ENCODE peak calls at places on chromosomes 5 and 9, in eight cellular contexts. D is foreskin keratinocyte, J is psoas muscle, R is brain microvascular endothelial cell, I is A549, P is HepG2, G is omental fat pad, S is progenitor cell of endocrine pancreas. K is an unnamed sample.

GRCh38 chr9:90020277-90020871 is 415.6 kb downstream of the GADD45G start:
- DNase-seq in P (no peak), G (no peak), J (no peak), D (peak), S (no peak), R (no peak), I (no peak), K (no peak)

GRCh38 chr5:112800901-112801300 is 60.2 kb upstream of the SRP19 start:
- DNase-seq in R (no peak), J (no peak), S (no peak), I (no peak), P (no peak), D (no peak), G (no peak), K (no peak)

GRCh38 chr5:124342027-124342471 is 404.4 kb downstream of the ZNF608 start:
- DNase-seq in G (no peak), I (no peak), P (no peak), S (no peak), R (peak), D (no peak), J (peak), K (no peak)

GRCh38 chr5:137470111-137470920 is 28.8 kb downstream of the SPOCK1 start:
- DNase-seq in S (no peak), D (peak), I (peak), R (peak), J (peak), P (no peak), G (no peak), K (no peak)

GRCh38 chr5:112146323-112146848 is 272.7 kb downstream of the EPB41L4A start:
- DNase-seq in P (no peak), S (no peak), J (peak), D (peak), I (no peak), G (no peak), R (peak), K (no peak)

GRCh38 chr9:106400950-106401349 is 462.0 kb upstream of the ZNF462 start:
- DNase-seq in S (no peak), I (no peak), D (no peak), J (no peak), P (peak), G (no peak), R (no peak), K (no peak)

GRCh38 chr9:36268007-36268427 is 9.8 kb upstream of the GNE start:
- DNase-seq in P (no peak), I (no peak), J (no peak), G (no peak), D (peak), S (no peak), R (peak), K (no peak)

GRCh38 chr5:88829773-88830172 is 53.2 kb downstream of the MEF2C start:
- DNase-seq in P (no peak), R (no peak), J (no peak), S (no peak), I (no peak), G (no peak), D (no peak), K (no peak)

GRCh38 chr5:10103098-10103497 is 146.6 kb downstream of the ATPSCKMT start:
- DNase-seq in S (no peak), I (no peak), D (no peak), R (no peak), P (no peak), J (no peak), G (no peak), K (no peak)

GRCh38 chr9:94656190-94656589 is 16.9 kb upstream of the FBP1 start:
- DNase-seq in D (no peak), J (no peak), R (no peak), G (no peak), I (no peak), P (no peak), S (no peak), K (no peak)

GRCh38 chr9:97557606-97558095 is 56.2 kb downstream of the TMOD1 start:
- DNase-seq in R (no peak), P (no peak), I (no peak), S (no peak), D (no peak), J (peak), G (no peak), K (no peak)

GRCh38 chr9:95980262-95981125 is 105.0 kb downstream of the ERCC6L2 start:
- DNase-seq in G (no peak), R (no peak), S (no peak), P (no peak), D (no peak), J (no peak), I (no peak), K (no peak)

GRCh38 chr9:134617246-134617645 is 24.4 kb upstream of the COL5A1 start:
- DNase-seq in G (no peak), P (no peak), I (no peak), S (no peak), D (no peak), J (no peak), R (no peak), K (no peak)

GRCh38 chr5:137629646-137630045 is 106.2 kb downstream of the KLHL3 start:
- DNase-seq in G (no peak), P (peak), D (peak), S (no peak), R (peak), J (no peak), I (peak), K (no peak)

GRCh38 chr5:159102294-159102934 is 2.7 kb upstream of the EBF1 start:
- DNase-seq in I (no peak), P (no peak), R (no peak), J (no peak), S (no peak), G (no peak), D (no peak), K (no peak)

GRCh38 chr9:107016383-107016782 is 153.4 kb downstream of the ZNF462 start:
- DNase-seq in S (no peak), D (peak), J (no peak), P (no peak), G (no peak), R (no peak), I (no peak), K (no peak)

GRCh38 chr5:113678924-113679575 is 165.6 kb downstream of the YTHDC2 start:
- DNase-seq in I (peak), D (peak), S (peak), G (no peak), R (peak), P (peak), J (no peak), K (no peak)

GRCh38 chr9:136312436-136312835 is 8.5 kb upstream of the CCDC187 start:
- DNase-seq in S (no peak), R (no peak), P (no peak), I (peak), J (no peak), G (no peak), D (no peak), K (no peak)

GRCh38 chr5:51961154-51961562 is 577.9 kb downstream of the ISL1 start:
- DNase-seq in P (no peak), R (no peak), I (no peak), G (no peak), J (no peak), D (no peak), S (no peak), K (no peak)

DNA sequence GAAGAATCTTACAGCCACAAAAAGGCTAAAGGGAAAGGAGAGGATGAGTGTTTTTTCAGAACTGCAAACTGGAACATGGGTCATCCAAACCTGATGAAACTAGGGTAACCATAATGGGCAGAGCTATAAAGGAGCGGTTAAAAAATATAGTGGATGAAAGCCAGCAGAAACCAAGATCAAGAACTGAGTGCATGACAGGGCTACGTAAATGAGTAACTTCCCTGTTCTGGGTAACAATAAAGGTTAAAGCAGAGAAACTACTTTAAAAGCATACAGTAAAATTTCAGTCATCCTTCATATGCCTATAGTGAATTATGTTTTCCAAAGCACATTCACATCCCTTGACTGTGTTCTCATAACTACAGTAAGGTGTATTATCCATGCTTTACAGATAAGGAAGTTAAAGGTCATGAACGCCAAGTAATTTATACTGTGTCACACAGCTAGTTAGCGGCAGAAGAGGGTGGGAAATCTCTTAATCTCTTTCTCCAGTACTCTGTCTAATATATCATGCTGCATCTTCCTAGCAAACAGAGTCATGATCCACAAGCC is 48.4 kb upstream of the GHR start:
- DNase-seq in P (no peak), S (no peak), G (no peak), J (no peak), R (no peak), D (no peak), I (no peak), K (no peak)
- TF ChIP-seq CTCF in P (no peak), S (no peak), G (no peak), J (no peak), R (no peak), D (no peak), I (no peak), K (no peak)

GRCh38 chr5:169577966-169578365 is 5.6 kb upstream of the SPDL1 start:
- DNase-seq in P (no peak), R (no peak), J (no peak), G (no peak), S (no peak), D (peak), I (peak), K (no peak)
- TF ChIP-seq CTCF in P (peak), R (peak), J (no peak), G (no peak), S (peak), D (peak), I (peak), K (no peak)

GRCh38 chr9:16315720-16316119 is 554.8 kb downstream of the BNC2 start:
- DNase-seq in R (peak), S (no peak), D (no peak), P (no peak), G (no peak), I (no peak), J (no peak), K (no peak)

GRCh38 chr9:16319646-16320045 is 550.8 kb downstream of the BNC2 start:
- DNase-seq in S (no peak), D (no peak), R (no peak), P (no peak), I (no peak), J (no peak), G (no peak), K (no peak)

GRCh38 chr9:16318516-16319060 is 551.9 kb downstream of the BNC2 start:
- DNase-seq in I (no peak), G (no peak), S (no peak), J (no peak), P (no peak), D (no peak), R (no peak), K (no peak)

GRCh38 chr9:16316406-16316805 is 554.1 kb downstream of the BNC2 start:
- DNase-seq in S (no peak), D (no peak), R (no peak), G (no peak), P (no peak), I (no peak), J (no peak), K (no peak)

DNA sequence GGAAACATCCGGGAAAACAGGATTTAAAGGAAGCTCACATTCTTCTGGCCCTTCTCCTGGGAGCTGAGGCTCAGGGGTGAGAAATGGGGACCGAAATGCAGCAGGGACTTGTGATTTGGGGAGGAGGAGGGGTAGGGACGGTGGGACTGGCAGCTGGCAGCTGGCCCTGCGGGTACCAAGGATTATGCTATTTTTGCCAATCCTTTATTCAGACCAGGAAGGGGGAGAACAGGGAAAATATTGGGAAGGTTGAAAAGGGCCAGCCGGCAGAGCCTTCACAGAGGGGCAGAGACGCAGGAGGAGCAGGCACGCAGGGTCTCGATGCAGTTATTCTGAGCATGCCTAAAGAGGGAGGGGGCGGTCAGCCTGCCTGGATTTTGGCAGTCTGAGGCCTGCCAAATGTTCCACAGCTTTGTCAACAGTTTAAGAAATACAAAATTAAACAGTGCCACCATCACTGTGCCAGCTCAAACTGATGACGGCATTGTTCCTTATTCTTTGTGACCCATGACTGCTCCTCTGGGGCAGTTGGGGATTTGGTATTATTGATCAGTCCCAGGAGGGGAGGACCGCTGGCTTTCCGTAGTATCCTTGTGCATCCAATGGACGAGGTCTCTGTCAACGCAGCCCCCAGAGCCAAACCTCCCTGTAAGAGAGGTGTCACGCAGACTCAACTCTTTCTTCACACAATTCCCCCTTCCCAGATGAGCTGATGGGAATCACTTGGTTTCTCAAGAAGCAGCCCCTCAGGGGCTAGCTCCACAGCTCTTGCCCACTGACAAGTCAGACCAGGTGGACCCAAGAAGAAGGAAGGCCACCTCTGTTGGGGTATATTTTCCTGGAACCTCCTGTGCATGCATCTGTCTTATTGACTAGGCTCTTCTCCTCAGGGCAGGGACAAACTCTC is 553.3 kb downstream of the BNC2 start:
- DNase-seq in I (no peak), J (no peak), R (no peak), S (no peak), D (no peak), P (no peak), G (no peak), K (no peak)
- TF ChIP-seq CTCF in I (no peak), J (no peak), R (no peak), S (no peak), D (no peak), P (no peak), G (no peak), K (no peak)

GRCh38 chr9:87859786-87860185 is 22.9 kb upstream of the SPATA31E1 start:
- DNase-seq in R (no peak), D (no peak), J (no peak), S (no peak), P (no peak), I (no peak), G (no peak), K (no peak)

GRCh38 chr9:87862536-87863268 is 20.0 kb upstream of the SPATA31E1 start:
- DNase-seq in J (no peak), G (no peak), R (peak), S (no peak), I (peak), D (peak), P (no peak), K (no peak)

GRCh38 chr9:87863882-87864465 is 18.7 kb upstream of the SPATA31E1 start:
- DNase-seq in G (no peak), P (no peak), I (no peak), J (no peak), D (no peak), S (no peak), R (no peak), K (no peak)

GRCh38 chr9:87859137-87859536 is 23.5 kb upstream of the SPATA31E1 start:
- DNase-seq in P (no peak), J (no peak), R (no peak), S (no peak), I (no peak), D (no peak), G (no peak), K (no peak)

GRCh38 chr9:87861332-87861731 is 21.3 kb upstream of the SPATA31E1 start:
- DNase-seq in S (no peak), G (no peak), D (peak), P (no peak), R (no peak), J (no peak), I (no peak), K (no peak)
- TF ChIP-seq CTCF in S (no peak), G (no peak), D (no peak), P (no peak), R (no peak), J (no peak), I (no peak), K (no peak)

DNA sequence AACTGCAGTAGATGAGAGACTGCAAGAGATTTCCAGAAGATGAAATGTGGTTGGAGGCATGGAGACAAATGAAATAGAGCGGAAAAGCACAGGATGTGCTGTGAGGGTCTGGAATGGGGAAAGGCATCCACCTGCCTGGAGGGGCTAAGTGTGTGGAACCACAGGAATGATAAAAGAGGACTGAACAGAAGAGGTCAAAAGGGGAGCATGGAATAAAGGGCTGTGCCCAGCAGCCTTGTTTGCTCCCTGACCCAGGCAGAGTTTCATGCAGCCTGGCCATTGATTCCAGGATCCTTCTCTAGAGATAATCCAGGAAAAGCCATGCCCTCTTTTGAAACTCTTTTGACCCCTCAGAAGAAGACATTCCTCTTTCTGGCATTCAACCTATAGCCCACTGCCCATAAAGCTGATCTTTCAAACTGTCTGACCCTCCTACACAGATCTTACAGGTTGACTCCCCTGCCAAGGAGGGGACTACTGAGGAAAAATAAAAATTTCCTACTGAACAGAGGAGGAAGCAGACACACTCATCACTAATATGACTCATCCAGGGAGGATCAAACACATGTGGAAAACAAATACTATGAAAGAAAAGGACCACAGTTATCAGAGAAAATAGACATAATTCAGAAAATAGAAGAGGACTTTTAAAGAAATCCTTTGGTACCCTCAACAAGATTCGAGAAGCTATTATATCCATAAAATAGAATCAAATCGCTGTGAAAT is 273.5 kb upstream of the PCSK5 start:
- DNase-seq in D (no peak), R (no peak), G (no peak), S (no peak), I (no peak), P (no peak), J (no peak), K (no peak)
- TF ChIP-seq CTCF in D (no peak), R (no peak), G (no peak), S (no peak), I (no peak), P (no peak), J (no peak), K (no peak)

K was measured in CD4-positive, alpha-beta T cell.